ENCODE peak calls at places on chromosome 13, in eight cellular contexts. Z is C1 segment of cervical spinal cord, W is HS-5, N is KBM-7, J is M059J, E is neural progenitor cell, Q is NCI-H2107, V is AG09319. G is an unnamed sample.

GRCh38 chr13:43830481-43830873 is 43.7 kb upstream of the ENOX1 start:
- DNase-seq in Z (no peak), W (no peak), N (peak), J (peak), E (no peak), Q (no peak), V (peak), G (no peak)

GRCh38 chr13:36750946-36751345 is 68.1 kb upstream of the RFXAP start:
- DNase-seq in Z (no peak), W (no peak), N (no peak), J (no peak), E (no peak), Q (no peak), V (no peak), G (no peak)

GRCh38 chr13:23799945-23800344 is 89.3 kb downstream of the MIPEP start:
- DNase-seq in Z (no peak), W (no peak), N (no peak), J (no peak), E (no peak), Q (no peak), V (no peak), G (no peak)

GRCh38 chr13:33401238-33401637 is 115.7 kb upstream of the STARD13 start:
- DNase-seq in Z (no peak), W (no peak), N (no peak), J (peak), E (no peak), Q (peak), V (no peak), G (no peak)

GRCh38 chr13:80342541-80343371 is 1.8 kb upstream of the SPRY2 start:
- DNase-seq in Z (peak), W (no peak), N (peak), J (peak), E (peak), Q (peak), V (no peak), G (no peak)

GRCh38 chr13:75902166-75903104 is 266.3 kb downstream of the LMO7 start:
- DNase-seq in Z (no peak), W (no peak), N (no peak), J (no peak), E (no peak), Q (no peak), V (no peak), G (no peak)

GRCh38 chr13:105442040-105442439 is 1093.4 kb downstream of the EFNB2 start:
- DNase-seq in Z (no peak), W (no peak), N (no peak), J (no peak), E (no peak), Q (no peak), V (no peak), G (no peak)

GRCh38 chr13:104487006-104487405 is 1420.8 kb upstream of the SLC10A2 start:
- DNase-seq in Z (no peak), W (no peak), N (no peak), J (peak), E (no peak), Q (no peak), V (no peak), G (peak)

GRCh38 chr13:39512687-39513086 is 90.3 kb downstream of the LHFPL6 start:
- DNase-seq in Z (no peak), W (no peak), N (no peak), J (no peak), E (no peak), Q (no peak), V (no peak), G (no peak)

GRCh38 chr13:49443327-49443688 is 556 bp downstream of the CAB39L start:
- DNase-seq in Z (no peak), W (peak), N (no peak), J (peak), E (peak), Q (no peak), V (no peak), G (no peak)

GRCh38 chr13:77184455-77184854 is 142.4 kb downstream of the MYCBP2 start:
- DNase-seq in Z (no peak), W (no peak), N (peak), J (no peak), E (no peak), Q (no peak), V (no peak), G (no peak)

GRCh38 chr13:110541526-110541920 is 20.0 kb downstream of the RAB20 start:
- DNase-seq in Z (no peak), W (no peak), N (no peak), J (no peak), E (peak), Q (no peak), V (no peak), G (no peak)

GRCh38 chr13:79290595-79291244 is 115.3 kb downstream of the RBM26 start:
- DNase-seq in Z (no peak), W (no peak), N (no peak), J (no peak), E (peak), Q (no peak), V (no peak), G (no peak)

GRCh38 chr13:25232937-25233515 is 54.3 kb downstream of the MTMR6 start:
- DNase-seq in Z (no peak), W (no peak), N (peak), J (peak), E (peak), Q (peak), V (no peak), G (no peak)

GRCh38 chr13:93244141-93244917 is 17.7 kb downstream of the GPC6 start:
- DNase-seq in Z (no peak), W (no peak), N (peak), J (peak), E (peak), Q (no peak), V (no peak), G (no peak)

GRCh38 chr13:112879283-112879833 is 89.7 kb upstream of the MCF2L start:
- DNase-seq in Z (no peak), W (no peak), N (no peak), J (no peak), E (no peak), Q (no peak), V (no peak), G (no peak)

GRCh38 chr13:29703421-29703820 is 107.9 kb upstream of the SLC7A1 start:
- DNase-seq in Z (no peak), W (no peak), N (no peak), J (no peak), E (no peak), Q (no peak), V (no peak), G (no peak)

GRCh38 chr13:93227280-93227905 is 786 bp downstream of the GPC6 start:
- DNase-seq in Z (no peak), W (no peak), N (peak), J (peak), E (peak), Q (peak), V (no peak), G (peak)

GRCh38 chr13:109383683-109384082 is 402.7 kb downstream of the IRS2 start:
- DNase-seq in Z (no peak), W (no peak), N (no peak), J (peak), E (no peak), Q (no peak), V (no peak), G (no peak)

GRCh38 chr13:47168086-47168485 is 271.2 kb upstream of the HTR2A start:
- DNase-seq in Z (no peak), W (peak), N (no peak), J (no peak), E (no peak), Q (no peak), V (no peak), G (no peak)

GRCh38 chr13:99326012-99326411 is 18.8 kb upstream of the GPR183 start:
- DNase-seq in Z (no peak), W (no peak), N (no peak), J (no peak), E (no peak), Q (no peak), V (no peak), G (no peak)

GRCh38 chr13:39245688-39246087 is 207.4 kb downstream of the NHLRC3 start:
- DNase-seq in Z (no peak), W (no peak), N (no peak), J (no peak), E (no peak), Q (no peak), V (no peak), G (no peak)

GRCh38 chr13:46062190-46062589 is 9.6 kb upstream of the ZC3H13 start:
- DNase-seq in Z (no peak), W (no peak), N (no peak), J (peak), E (no peak), Q (no peak), V (no peak), G (no peak)

GRCh38 chr13:96925869-96926628 is 68.2 kb downstream of the OXGR1 start:
- DNase-seq in Z (no peak), W (no peak), N (no peak), J (no peak), E (no peak), Q (no peak), V (no peak), G (no peak)

GRCh38 chr13:19672990-19673389 is 39.5 kb downstream of the MPHOSPH8 start:
- DNase-seq in Z (no peak), W (no peak), N (no peak), J (no peak), E (no peak), Q (no peak), V (no peak), G (no peak)

GRCh38 chr13:35723820-35724219 is 247.3 kb upstream of the MAB21L1 start:
- DNase-seq in Z (no peak), W (peak), N (peak), J (no peak), E (no peak), Q (no peak), V (no peak), G (no peak)

GRCh38 chr13:23418776-23419683 is 14.5 kb downstream of the SACS start:
- DNase-seq in Z (no peak), W (no peak), N (no peak), J (no peak), E (no peak), Q (no peak), V (no peak), G (no peak)

GRCh38 chr13:28953714-28954113 is 133.6 kb downstream of the MTUS2 start:
- DNase-seq in Z (no peak), W (no peak), N (no peak), J (no peak), E (no peak), Q (no peak), V (no peak), G (no peak)

GRCh38 chr13:51663980-51664957 is 80.0 kb downstream of the WDFY2 start:
- DNase-seq in Z (no peak), W (no peak), N (no peak), J (peak), E (no peak), Q (no peak), V (no peak), G (no peak)

GRCh38 chr13:35940734-35941133 is 190.4 kb downstream of the DCLK1 start:
- DNase-seq in Z (no peak), W (no peak), N (no peak), J (no peak), E (no peak), Q (no peak), V (no peak), G (no peak)